ENCODE peak calls at places on chromosome 7, in nine cellular contexts. M, H, L, O, U, X, G, Q and V are unnamed samples.

GRCh38 chr7:157682946-157683239 is 346.1 kb downstream of the DNAJB6 start:
- DNase-seq in H (no peak), U (peak; percentile 5), G (no peak), L (no peak), Q (no peak), X (peak; percentile 14), M (no peak), O (no peak), V (no peak)

GRCh38 chr7:134625571-134625970 is 21.1 kb upstream of the BPGM start:
- DNase-seq in Q (no peak), O (peak; percentile 90), L (no peak), H (no peak), U (no peak), G (peak; percentile 37), X (no peak), M (no peak), V (no peak)

GRCh38 chr7:17495655-17496396 is 197.4 kb downstream of the AHR start:
- DNase-seq in G (peak; percentile 54), L (no peak), M (no peak), O (no peak), X (no peak), H (no peak), Q (no peak), U (no peak), V (no peak)

GRCh38 chr7:111953611-111954010 is 252.6 kb downstream of the DOCK4 start:
- DNase-seq in M (no peak), G (peak; percentile 48), H (no peak), U (no peak), O (peak; percentile 92), Q (peak; percentile 45), L (peak; percentile 65), X (no peak), V (no peak)

GRCh38 chr7:111762799-111763198 is 200.5 kb upstream of the IMMP2L start:
- DNase-seq in L (no peak), M (no peak), X (no peak), Q (no peak), O (no peak), G (no peak), U (no peak), H (no peak), V (no peak)

GRCh38 chr7:91168766-91169518 is 95.3 kb upstream of the FZD1 start:
- DNase-seq in U (no peak), Q (no peak), X (no peak), M (no peak), L (no peak), H (no peak), O (no peak), G (no peak), V (no peak)

GRCh38 chr7:38283107-38283506 is 9.7 kb upstream of the TARP start:
- DNase-seq in M (no peak), Q (no peak), X (no peak), O (no peak), G (peak; percentile 13), H (no peak), U (no peak), L (no peak), V (no peak)

GRCh38 chr7:76507723-76508406 is 2.5 kb upstream of the UPK3B start:
- DNase-seq in U (no peak), L (no peak), X (no peak), H (no peak), Q (peak; percentile 4), O (peak; percentile 23), G (no peak), M (no peak), V (no peak)

GRCh38 chr7:41584746-41585145 is 118.1 kb downstream of the INHBA start:
- DNase-seq in O (peak; percentile 53), U (no peak), L (no peak), G (peak; percentile 19), X (no peak), M (no peak), Q (no peak), H (no peak), V (no peak)

GRCh38 chr7:2979276-2979675 is 64.4 kb downstream of the CARD11 start:
- DNase-seq in O (no peak), X (no peak), M (no peak), U (no peak), Q (peak; percentile 33), G (no peak), H (no peak), L (no peak), V (no peak)

GRCh38 chr7:93894966-93895650 is 4.6 kb upstream of the TFPI2 start:
- DNase-seq in X (no peak), U (peak; percentile 51), M (no peak), H (no peak), G (no peak), Q (no peak), O (no peak), L (no peak), V (no peak)

DNA sequence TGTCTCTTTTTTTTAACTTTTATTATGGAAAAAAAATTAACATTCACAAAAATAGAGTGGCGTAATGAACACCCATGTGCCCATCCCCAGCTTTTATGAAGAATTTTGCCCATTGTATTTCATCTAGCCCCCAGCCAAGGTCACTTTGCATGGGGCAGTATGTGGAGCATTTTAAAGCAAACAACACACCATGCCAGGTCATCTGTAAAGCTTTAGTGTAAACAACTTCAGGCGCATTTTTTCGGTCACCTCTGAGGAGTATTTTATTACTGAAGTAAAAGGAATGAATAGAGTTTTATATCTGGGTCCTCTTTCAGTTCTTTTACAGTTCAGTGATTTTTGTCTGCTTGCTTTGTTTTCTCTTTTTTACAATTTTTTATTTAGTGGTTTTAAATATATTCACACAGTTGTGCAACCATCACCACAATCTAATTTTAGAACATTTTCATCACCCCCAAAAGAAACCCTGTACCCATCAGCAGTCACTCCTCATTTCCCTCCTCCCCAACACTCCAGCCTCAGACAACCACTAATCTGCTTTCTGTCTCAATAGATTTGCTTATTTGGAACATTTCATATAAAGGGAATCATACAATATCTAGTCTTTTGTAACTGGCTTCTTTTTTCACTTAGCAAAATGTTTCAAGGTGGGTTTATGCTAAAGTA is 87.9 kb downstream of the SLC37A3 start:
- DNase-seq in H (no peak), L (no peak), X (no peak), U (no peak), O (no peak), Q (no peak), M (no peak), G (peak; percentile 52), V (no peak)
- H3K4me3 ChIP-seq in H (no peak overlapping the region), L (no peak overlapping the region), X (no peak overlapping the region), U (no peak overlapping the region), O (no peak overlapping the region), Q (no peak overlapping the region), M (no peak overlapping the region), G (no peak overlapping the region), V (no peak overlapping the region)

GRCh38 chr7:30134523-30135270 is at the start of gene MTURN:
- DNase-seq in H (peak; percentile 88), X (peak; percentile 92), U (peak; percentile 91), L (peak; percentile 94), Q (peak; percentile 98), O (peak; percentile 76), M (peak; percentile 94), G (peak; percentile 73), V (no peak)
- TF ChIP-seq CTCF in H (no peak), X (no peak), U (no peak), L (peak; percentile 25), Q (no peak), O (no peak), M (no peak), G (no peak), V (no peak)

DNA sequence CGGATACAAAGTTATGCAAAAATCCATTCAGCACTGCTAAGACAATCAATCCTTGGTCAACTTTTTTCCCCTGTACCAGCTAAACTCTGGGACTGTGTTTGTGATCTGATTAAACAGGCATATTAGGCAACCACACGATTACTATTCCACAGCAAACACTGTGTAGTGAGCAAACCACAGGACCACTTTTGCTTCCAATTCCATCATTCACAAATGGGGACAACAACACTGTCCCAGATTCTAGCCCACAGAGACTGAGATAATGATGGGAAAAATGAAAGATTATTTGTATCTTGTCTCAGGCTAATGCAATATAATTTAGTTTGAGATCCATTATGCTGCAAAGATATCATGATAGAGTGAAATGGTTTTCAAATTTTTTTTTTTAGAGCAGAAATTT is 163.7 kb upstream of the AOAH start:
- DNase-seq in H (no peak), U (no peak), G (no peak), L (no peak), O (no peak), M (no peak), X (no peak), Q (no peak), V (no peak)
- H3K4me3 ChIP-seq in H (no peak overlapping the region), U (no peak overlapping the region), G (no peak overlapping the region), L (no peak overlapping the region), O (no peak overlapping the region), M (no peak overlapping the region), X (no peak overlapping the region), Q (no peak overlapping the region), V (no peak overlapping the region)

DNA sequence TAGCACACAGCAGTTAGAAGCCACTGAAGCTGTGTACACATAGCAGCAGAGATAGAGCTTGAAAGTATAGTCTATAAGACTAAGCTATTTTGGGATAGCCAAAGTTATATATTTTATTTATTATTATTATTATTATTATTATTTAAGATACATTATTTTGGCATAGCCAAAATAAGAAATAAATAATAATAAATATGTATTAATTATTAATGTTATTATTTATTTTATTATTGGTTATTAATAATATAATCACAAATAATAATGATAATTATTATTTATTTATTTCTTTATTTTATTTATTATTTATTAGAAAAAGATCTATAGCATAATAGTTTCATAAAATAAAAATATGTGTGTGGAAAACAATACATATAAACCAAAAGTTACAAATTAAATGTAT is 107.2 kb upstream of the FOXK1 start:
- DNase-seq in O (no peak), Q (no peak), M (no peak), G (no peak), X (no peak), U (no peak), H (no peak), L (no peak), V (no peak)
- TF ChIP-seq CTCF in O (no peak), Q (no peak), M (no peak), G (no peak), X (no peak), U (no peak), H (no peak), L (no peak), V (no peak)

DNA sequence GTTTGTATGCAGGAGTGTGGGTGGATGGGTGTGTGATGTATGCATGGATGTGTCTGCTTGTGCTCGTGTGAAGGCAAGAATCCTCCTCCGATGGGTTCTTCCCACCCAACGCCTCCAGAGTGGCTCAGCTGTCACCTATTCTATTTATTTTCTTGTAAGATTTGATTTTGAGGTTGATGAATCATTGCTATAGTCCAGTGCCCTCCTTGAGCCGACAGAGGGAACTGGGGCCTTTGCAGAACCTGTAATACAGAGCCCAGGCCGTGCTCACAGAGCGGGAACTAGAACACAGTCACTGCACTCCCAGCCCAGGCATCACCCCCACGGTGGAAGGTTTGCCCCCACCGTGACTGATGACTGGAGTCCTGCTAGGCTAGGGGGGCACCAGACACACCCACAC is 2.1 kb downstream of the RARRES2 start:
- DNase-seq in O (no peak), U (no peak), X (no peak), L (no peak), H (no peak), G (no peak), M (no peak), Q (no peak), V (peak; percentile 63)
- H3K4me3 ChIP-seq in O (no peak overlapping the region), U (no peak overlapping the region), X (peak overlapping the region; percentile 86), L (peak overlapping the region; percentile 93), H (peak overlapping the region; percentile 43), G (no peak overlapping the region), M (peak overlapping the region; percentile 57), Q (peak overlapping the region; percentile 93), V (no peak overlapping the region)

GRCh38 chr7:92448185-92448747 is 984 bp downstream of the GATAD1 start:
- DNase-seq in G (peak; percentile 51), L (no peak), M (peak; percentile 60), Q (peak; percentile 58), H (peak; percentile 75), X (peak; percentile 74), U (peak; percentile 47), O (peak; percentile 60), V (peak; percentile 31)
- TF ChIP-seq CTCF in G (peak; percentile 66), L (peak; percentile 28), M (no peak), Q (peak; percentile 47), H (peak; percentile 20), X (no peak), U (no peak), O (peak; percentile 48), V (peak; percentile 40)